ENCODE peak calls at places on chromosomes 6 and 20, in six cellular contexts. Q, M, X, O, L and F are unnamed samples.

GRCh38 chr6:82646231-82646615 is 282.6 kb downstream of the TPBG start:
- DNase-seq in Q (no peak), M (no peak), X (no peak), O (no peak), L (no peak), F (no peak)

GRCh38 chr6:52495859-52496396 is 75.8 kb downstream of the EFHC1 start:
- DNase-seq in Q (no peak), M (no peak), X (no peak), O (no peak), L (no peak), F (no peak)

GRCh38 chr6:65819152-65819551 is 112.1 kb upstream of the EYS start:
- DNase-seq in Q (no peak), M (peak), X (no peak), O (no peak), L (no peak), F (no peak)

GRCh38 chr6:110474500-110474899 is 1.9 kb downstream of the SLC22A16 start:
- DNase-seq in Q (no peak), M (no peak), X (no peak), O (no peak), L (no peak), F (no peak)

GRCh38 chr6:75201901-75202672 is 3.8 kb downstream of the COL12A1 start:
- DNase-seq in Q (no peak), M (no peak), X (no peak), O (no peak), L (peak), F (peak)

GRCh38 chr20:40470313-40471260 is 218.4 kb downstream of the MAFB start:
- DNase-seq in Q (no peak), M (no peak), X (no peak), O (no peak), L (no peak), F (no peak)

GRCh38 chr20:23118766-23119165 is 32.6 kb upstream of the CD93 start:
- DNase-seq in Q (no peak), M (no peak), X (no peak), O (no peak), L (no peak), F (no peak)

GRCh38 chr6:118710616-118711015 is 59.2 kb upstream of the CEP85L start:
- DNase-seq in Q (no peak), M (no peak), X (no peak), O (no peak), L (no peak), F (no peak)

GRCh38 chr6:19999319-20000191 is 162.4 kb downstream of the ID4 start:
- DNase-seq in Q (no peak), M (peak), X (no peak), O (no peak), L (no peak), F (no peak)

GRCh38 chr20:20603339-20603990 is 109.0 kb downstream of the RALGAPA2 start:
- DNase-seq in Q (no peak), M (peak), X (peak), O (no peak), L (no peak), F (no peak)

GRCh38 chr6:115071962-115072361 is 729.1 kb upstream of the HS3ST5 start:
- DNase-seq in Q (no peak), M (no peak), X (no peak), O (no peak), L (no peak), F (no peak)

GRCh38 chr6:56850618-56851017 is 104.3 kb upstream of the BEND6 start:
- DNase-seq in Q (no peak), M (no peak), X (no peak), O (no peak), L (no peak), F (no peak)

GRCh38 chr6:163404825-163405265 is 9.7 kb upstream of the QKI start:
- DNase-seq in Q (no peak), M (no peak), X (no peak), O (no peak), L (no peak), F (no peak)

GRCh38 chr20:63740070-63740500 is 509 bp downstream of the SLC2A4RG start:
- DNase-seq in Q (no peak), M (no peak), X (peak), O (no peak), L (peak), F (no peak)

GRCh38 chr6:143629104-143630080 is 48.4 kb upstream of the PHACTR2 start:
- DNase-seq in Q (no peak), M (no peak), X (no peak), O (no peak), L (no peak), F (no peak)

GRCh38 chr6:3405679-3406078 is 51.2 kb downstream of the SLC22A23 start:
- DNase-seq in Q (no peak), M (no peak), X (no peak), O (no peak), L (no peak), F (no peak)

GRCh38 chr20:63094767-63095499 is 88.2 kb upstream of the BHLHE23 start:
- DNase-seq in Q (no peak), M (no peak), X (no peak), O (no peak), L (no peak), F (no peak)

GRCh38 chr6:111777357-111777756 is 95.9 kb downstream of the FYN start:
- DNase-seq in Q (no peak), M (no peak), X (no peak), O (no peak), L (no peak), F (no peak)

GRCh38 chr6:13989424-13990144 is 64.8 kb downstream of the RNF182 start:
- DNase-seq in Q (no peak), M (no peak), X (no peak), O (no peak), L (no peak), F (no peak)

GRCh38 chr6:30789606-30790005 is 45.3 kb upstream of the IER3 start:
- DNase-seq in Q (no peak), M (no peak), X (no peak), O (no peak), L (no peak), F (no peak)

GRCh38 chr6:44115866-44116265 is 11.4 kb downstream of the MRPL14 start:
- DNase-seq in Q (no peak), M (no peak), X (no peak), O (no peak), L (no peak), F (no peak)

GRCh38 chr6:26556263-26557070 is 18.3 kb downstream of the HMGN4 start:
- DNase-seq in Q (no peak), M (peak), X (no peak), O (peak), L (peak), F (no peak)

GRCh38 chr6:115768469-115768868 is 292.2 kb downstream of the FRK start:
- DNase-seq in Q (no peak), M (no peak), X (no peak), O (no peak), L (no peak), F (no peak)

GRCh38 chr6:143542915-143543314 is 31.4 kb upstream of the FUCA2 start:
- DNase-seq in Q (no peak), M (no peak), X (no peak), O (no peak), L (no peak), F (no peak)

GRCh38 chr20:46056970-46057855 is 28.2 kb downstream of the SLC12A5 start:
- DNase-seq in Q (no peak), M (no peak), X (no peak), O (no peak), L (peak), F (peak)

GRCh38 chr20:57612436-57612835 is 7.8 kb downstream of the ZBP1 start:
- DNase-seq in Q (no peak), M (no peak), X (no peak), O (no peak), L (no peak), F (no peak)

GRCh38 chr6:127343753-127344659 is 597 bp upstream of the ECHDC1 start:
- DNase-seq in Q (no peak), M (no peak), X (no peak), O (no peak), L (no peak), F (no peak)

GRCh38 chr20:17612975-17613327 is 43.1 kb downstream of the DSTN start:
- DNase-seq in Q (no peak), M (no peak), X (no peak), O (no peak), L (no peak), F (no peak)

GRCh38 chr20:33209789-33210188 is 7.4 kb upstream of the BPIFA3 start:
- DNase-seq in Q (no peak), M (no peak), X (no peak), O (peak), L (peak), F (peak)

GRCh38 chr6:133631421-133631820 is 257.5 kb upstream of the TCF21 start:
- DNase-seq in Q (no peak), M (no peak), X (no peak), O (no peak), L (no peak), F (no peak)

GRCh38 chr6:151914475-151914874 is 107.0 kb downstream of the ESR1 start:
- DNase-seq in Q (no peak), M (no peak), X (no peak), O (no peak), L (no peak), F (no peak)

GRCh38 chr6:122712093-122712863 is 67.2 kb upstream of the FABP7 start:
- DNase-seq in Q (no peak), M (no peak), X (no peak), O (no peak), L (no peak), F (no peak)

GRCh38 chr6:6686748-6687601 is 98.5 kb downstream of the LY86 start:
- DNase-seq in Q (peak), M (peak), X (no peak), O (no peak), L (peak), F (peak)

GRCh38 chr20:49515588-49515987 is 33.1 kb upstream of the KCNB1 start:
- DNase-seq in Q (no peak), M (peak), X (no peak), O (no peak), L (no peak), F (no peak)

GRCh38 chr20:33561981-33562601 is 72.2 kb downstream of the CBFA2T2 start:
- DNase-seq in Q (no peak), M (peak), X (no peak), O (peak), L (no peak), F (no peak)